ENCODE peak calls at places on chromosomes 2 and 18, in four cellular contexts. Y, G, T and R are unnamed samples.

GRCh38 chr18:9731380-9731779 is 23.3 kb downstream of the RAB31 start:
- DNase-seq in T (peak; percentile 69), Y (peak; percentile 93), G (no peak), R (peak; percentile 60)

GRCh38 chr2:112912403-112912802 is 1.4 kb downstream of the IL37 start:
- DNase-seq in T (no peak), Y (no peak), G (no peak), R (no peak)

GRCh38 chr2:200609027-200609614 is 23.3 kb downstream of the AOX1 start:
- DNase-seq in Y (peak; percentile 92), G (no peak), T (peak; percentile 92), R (peak; percentile 86)

GRCh38 chr2:177633111-177633510 is 240.5 kb downstream of the AGPS start:
- DNase-seq in T (no peak), Y (no peak), G (no peak), R (peak; percentile 53)

GRCh38 chr2:118221952-118222594 is 133.8 kb downstream of the INSIG2 start:
- DNase-seq in G (no peak), Y (peak; percentile 74), T (peak; percentile 88), R (peak; percentile 49)

GRCh38 chr2:231699006-231699405 is 9.3 kb upstream of the PTMA start:
- DNase-seq in G (no peak), T (peak; percentile 27), Y (peak; percentile 78), R (no peak)

GRCh38 chr2:36663851-36664715 is 32.4 kb upstream of the VIT start:
- DNase-seq in Y (peak; percentile 69), T (peak; percentile 86), G (no peak), R (peak; percentile 25)

GRCh38 chr2:209685340-209685739 is 86.3 kb upstream of the UNC80 start:
- DNase-seq in T (no peak), G (no peak), Y (no peak), R (no peak)

GRCh38 chr18:2508678-2509077 is 62.6 kb downstream of the METTL4 start:
- DNase-seq in Y (no peak), G (no peak), T (no peak), R (no peak)

GRCh38 chr2:73283545-73284295 is 558 bp downstream of the FBXO41 start:
- DNase-seq in G (peak; percentile 49), Y (no peak), T (no peak), R (no peak)

GRCh38 chr18:72840109-72840508 is 27.7 kb downstream of the NETO1 start:
- DNase-seq in T (no peak), G (no peak), Y (no peak), R (no peak)

GRCh38 chr2:150125708-150126107 is 361.8 kb downstream of the RND3 start:
- DNase-seq in T (peak; percentile 70), G (no peak), Y (peak; percentile 90), R (no peak)

GRCh38 chr2:204538179-204539009 is 6.9 kb upstream of the PARD3B start:
- DNase-seq in Y (peak; percentile 45), G (no peak), T (no peak), R (no peak)

GRCh38 chr2:69493268-69493667 is 56.0 kb upstream of the NFU1 start:
- DNase-seq in Y (no peak), G (no peak), T (no peak), R (no peak)

GRCh38 chr18:47931707-47932103 is 1.2 kb upstream of the SMAD2 start:
- DNase-seq in G (no peak), Y (no peak), T (no peak), R (peak; percentile 35)
- TF ChIP-seq CTCF in G (peak; percentile 26), Y (peak; percentile 14), T (no peak), R (no peak)

DNA sequence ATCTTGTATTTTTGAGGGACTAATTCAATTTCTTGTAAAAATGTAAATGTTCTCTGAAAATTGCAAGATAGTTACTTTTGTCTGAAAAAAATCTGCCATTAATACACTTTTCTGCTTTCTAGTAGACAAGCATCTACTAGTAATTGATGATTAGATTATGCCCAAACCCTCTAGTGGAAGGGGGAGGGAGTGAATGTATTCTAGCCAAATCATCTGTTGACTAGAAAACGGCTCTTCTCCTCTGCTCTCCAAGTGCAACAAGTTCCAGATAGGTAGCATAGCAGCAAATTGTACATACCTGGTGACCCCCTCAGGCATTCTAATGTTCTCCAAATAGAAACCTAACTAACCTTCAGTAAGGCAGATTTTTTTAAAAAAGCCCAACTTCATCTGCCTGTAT is 58.6 kb downstream of the RELCH start:
- DNase-seq in G (no peak), Y (no peak), T (no peak), R (no peak)
- TF ChIP-seq CTCF in G (peak; percentile 9), Y (peak; percentile 21), T (no peak), R (peak; percentile 18)

GRCh38 chr2:159996792-159997546 is 65.4 kb downstream of the PLA2R1 start:
- DNase-seq in G (no peak), Y (peak; percentile 71), T (peak; percentile 73), R (no peak)
- TF ChIP-seq CTCF in G (no peak), Y (no peak), T (peak; percentile 31), R (no peak)

DNA sequence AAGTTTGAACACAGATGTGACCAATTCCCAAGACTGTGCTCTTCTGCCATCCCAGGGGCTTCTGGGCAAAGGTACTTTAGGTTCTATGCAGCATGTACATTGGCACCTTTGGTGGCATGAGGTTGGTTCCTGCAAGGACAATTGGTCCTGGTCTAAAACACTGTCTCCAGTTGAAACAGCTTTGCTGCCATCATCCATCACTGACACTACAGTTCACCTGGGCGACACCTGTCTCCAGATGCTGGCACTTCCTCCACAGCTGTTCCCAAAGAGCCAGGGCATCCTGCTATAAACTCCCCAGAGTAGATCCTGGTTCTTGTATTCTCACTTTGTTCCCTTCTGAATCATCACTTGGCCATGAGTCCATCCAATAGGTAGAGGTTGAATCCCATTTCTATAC is 60.6 kb downstream of the FHOD3 start:
- DNase-seq in T (no peak), Y (no peak), G (no peak), R (no peak)
- TF ChIP-seq CTCF in T (no peak), Y (no peak), G (no peak), R (no peak)